ENCODE peak calls at places on chromosomes 1 and 21, in nine cellular contexts. L, P, Z, O, N, Q, D, U and E are unnamed samples.

GRCh38 chr1:6262570-6263420 is 1.9 kb upstream of the GPR153 start:
- DNase-seq in U (peak; percentile 88), Q (no peak), O (no peak), N (no peak), Z (no peak), L (no peak), D (no peak), P (no peak), E (peak; percentile 30)

GRCh38 chr1:112707217-112708001 is 482 bp upstream of the RHOC start:
- DNase-seq in P (peak; percentile 61), L (peak; percentile 96), N (peak; percentile 18), O (peak; percentile 92), U (peak; percentile 95), Z (peak; percentile 94), Q (peak; percentile 89), D (peak; percentile 89), E (peak; percentile 92)

GRCh38 chr1:13871413-13871812 is 171.4 kb downstream of the PRDM2 start:
- DNase-seq in U (no peak), Z (no peak), O (no peak), D (no peak), L (no peak), P (no peak), Q (no peak), N (no peak), E (no peak)

GRCh38 chr1:223135176-223135575 is 7.9 kb downstream of the TLR5 start:
- DNase-seq in U (peak; percentile 75), Z (peak; percentile 79), L (no peak), O (no peak), Q (no peak), N (no peak), P (no peak), D (peak; percentile 94), E (no peak)

GRCh38 chr21:15755125-15755524 is 25.3 kb downstream of the USP25 start:
- DNase-seq in N (no peak), Z (no peak), O (no peak), L (no peak), D (no peak), U (no peak), Q (no peak), P (no peak), E (no peak)

GRCh38 chr1:101308001-101308659 is 71.3 kb downstream of the S1PR1 start:
- DNase-seq in Q (no peak), Z (no peak), D (no peak), U (no peak), O (no peak), P (no peak), N (no peak), L (no peak), E (no peak)

GRCh38 chr1:200530551-200531261 is 89.8 kb downstream of the KIF14 start:
- DNase-seq in L (no peak), P (peak; percentile 45), O (no peak), Q (no peak), Z (no peak), D (no peak), N (no peak), U (no peak), E (no peak)

GRCh38 chr1:119603695-119604094 is 44.4 kb downstream of the ZNF697 start:
- DNase-seq in Q (no peak), D (no peak), U (no peak), Z (no peak), O (no peak), L (no peak), N (no peak), P (no peak), E (no peak)

GRCh38 chr21:22631066-22631465 is 1632.9 kb downstream of the NCAM2 start:
- DNase-seq in L (no peak), Q (no peak), P (no peak), D (no peak), U (no peak), N (no peak), O (no peak), Z (no peak), E (no peak)

GRCh38 chr1:232598837-232599177 is 31.1 kb downstream of the SIPA1L2 start:
- DNase-seq in L (no peak), D (no peak), U (no peak), N (no peak), O (no peak), P (no peak), Z (no peak), Q (no peak), E (no peak)

GRCh38 chr1:94039514-94039870 is 81.5 kb downstream of the ABCA4 start:
- DNase-seq in Z (peak; percentile 85), D (peak; percentile 80), O (peak; percentile 76), Q (peak; percentile 74), P (peak; percentile 58), N (peak; percentile 5), U (peak; percentile 84), L (peak; percentile 87), E (peak; percentile 63)

GRCh38 chr1:1455366-1455884 is 5.9 kb downstream of the ATAD3C start:
- DNase-seq in L (no peak), U (no peak), O (no peak), Q (no peak), Z (no peak), N (no peak), P (no peak), D (no peak), E (no peak)

GRCh38 chr21:43190544-43191340 is 21.9 kb downstream of the CRYAA start:
- DNase-seq in U (peak; percentile 45), Z (peak; percentile 53), N (no peak), O (no peak), D (no peak), Q (no peak), P (peak; percentile 2), L (no peak), E (no peak)

GRCh38 chr1:110285316-110285715 is 53.9 kb upstream of the RBM15 start:
- DNase-seq in D (no peak), P (no peak), L (no peak), N (no peak), U (no peak), Z (peak; percentile 24), Q (no peak), O (no peak), E (no peak)

DNA sequence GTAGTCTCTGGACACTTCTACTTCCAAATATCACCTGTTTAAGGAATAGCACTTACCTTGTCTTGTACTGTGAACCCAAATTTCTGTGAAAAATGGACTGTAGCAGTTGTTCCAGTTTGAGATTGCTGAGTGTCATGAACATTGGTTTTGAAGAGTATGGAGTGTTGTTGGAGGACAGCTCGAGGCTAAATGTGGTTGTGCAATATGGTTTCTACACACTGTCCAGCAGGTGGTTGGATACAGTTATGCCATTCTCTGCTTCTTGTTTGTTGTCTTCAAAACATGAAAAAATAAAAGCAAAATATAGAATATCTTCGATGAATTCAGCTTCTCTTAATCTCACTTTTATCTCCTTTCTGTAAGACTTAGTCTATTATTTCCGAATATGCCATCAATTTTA is 67.1 kb downstream of the DDR2 start:
- DNase-seq in D (no peak), Q (no peak), P (no peak), L (no peak), Z (no peak), O (no peak), U (no peak), N (no peak), E (no peak)
- TF ChIP-seq CTCF in D (no peak), Q (no peak), P (no peak), L (no peak), Z (no peak), O (no peak), U (no peak), N (no peak), E (no peak)

DNA sequence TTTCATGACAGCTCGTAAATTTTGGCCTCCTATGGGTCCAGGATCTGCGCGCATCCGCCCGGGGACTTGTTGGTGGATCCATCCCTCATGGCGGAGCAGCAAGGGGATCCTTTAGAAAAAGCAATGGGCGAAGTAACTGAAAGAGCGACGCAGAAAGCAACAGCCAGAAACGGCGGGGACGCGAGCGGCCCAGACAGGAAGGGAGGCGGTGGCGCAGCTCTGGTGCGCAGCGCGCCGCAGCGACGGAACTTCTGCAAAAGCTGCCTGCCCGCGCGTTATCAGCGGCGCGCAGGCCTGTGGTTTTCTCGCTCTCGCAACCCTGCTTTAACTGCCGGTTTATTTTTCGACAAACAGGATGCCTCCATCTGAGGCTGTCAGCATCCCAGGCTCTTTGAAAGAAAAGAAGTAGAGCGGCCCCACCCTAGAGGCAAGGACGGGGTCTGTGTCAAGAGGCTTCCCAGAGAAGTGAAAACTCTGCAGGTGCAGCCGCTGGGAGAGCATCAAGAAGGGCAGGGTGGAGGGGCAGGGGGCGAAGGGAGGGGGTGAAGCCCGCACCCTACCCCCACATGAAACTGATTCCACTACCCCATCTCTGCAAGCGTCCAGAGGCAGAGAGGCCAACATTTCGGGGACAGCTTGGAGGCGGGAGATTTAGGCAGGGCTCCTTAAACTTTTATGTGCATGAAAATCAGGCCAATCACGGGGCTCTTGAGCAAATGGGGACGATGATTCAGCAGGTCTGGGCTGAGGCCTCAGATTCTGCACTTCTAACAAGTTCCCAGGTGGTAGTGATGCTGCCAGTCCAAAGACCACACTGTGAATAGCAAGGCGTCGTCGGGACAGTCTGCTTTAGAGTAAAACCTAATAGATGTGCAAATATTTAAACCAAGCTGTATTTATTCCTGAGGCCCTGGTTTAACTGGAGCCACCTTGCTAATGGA is 22.2 kb downstream of the RUNX1 start:
- DNase-seq in N (no peak), U (peak; percentile 71), O (peak; percentile 88), Q (peak; percentile 74), P (peak; percentile 88), L (peak; percentile 73), Z (peak; percentile 78), D (no peak), E (no peak)
- H3K27me3 ChIP-seq in N (no peaks in the 10 kb centered on the region), U (no peaks in the 10 kb centered on the region), O (no peaks in the 10 kb centered on the region), Q (no peaks in the 10 kb centered on the region), P (no peaks in the 10 kb centered on the region), L (no peaks in the 10 kb centered on the region), Z (no peaks in the 10 kb centered on the region), D (no peaks in the 10 kb centered on the region), E (no peaks in the 10 kb centered on the region)

GRCh38 chr1:164051791-164052190 is 507.2 kb upstream of the PBX1 start:
- DNase-seq in U (no peak), Z (no peak), P (no peak), Q (no peak), N (no peak), D (no peak), L (no peak), O (no peak), E (no peak)
- H3K9me3 ChIP-seq in U (no peaks in the 10 kb centered on the region), Z (no peaks in the 10 kb centered on the region), P (no peaks in the 10 kb centered on the region), Q (no peaks in the 10 kb centered on the region), N (no peaks in the 10 kb centered on the region), D (no peaks in the 10 kb centered on the region), L (no peaks in the 10 kb centered on the region), O (no peaks in the 10 kb centered on the region), E (no peaks in the 10 kb centered on the region)

GRCh38 chr1:42332877-42333276 is 2.2 kb downstream of the FOXJ3 start:
- DNase-seq in Q (no peak), L (no peak), N (no peak), U (no peak), Z (no peak), P (no peak), O (no peak), D (no peak), E (no peak)

GRCh38 chr1:42335050-42335808 is at the start of gene FOXJ3:
- DNase-seq in O (peak; percentile 94), L (peak; percentile 97), N (peak; percentile 31), P (peak; percentile 93), U (peak; percentile 95), D (peak; percentile 95), Z (peak; percentile 93), Q (peak; percentile 93), E (peak; percentile 92)

GRCh38 chr1:42333662-42334239 is 1.3 kb downstream of the FOXJ3 start:
- DNase-seq in O (no peak), Q (no peak), U (no peak), P (no peak), L (no peak), D (peak; percentile 4), Z (no peak), N (no peak), E (no peak)

GRCh38 chr1:42335809-42336518 is 929 bp upstream of the FOXJ3 start:
- DNase-seq in N (no peak), Q (peak; percentile 61), D (peak; percentile 56), L (peak; percentile 70), Z (peak; percentile 63), P (no peak), O (no peak), U (no peak), E (peak; percentile 33)

GRCh38 chr1:42334240-42335049 is 590 bp downstream of the FOXJ3 start:
- DNase-seq in P (peak; percentile 29), D (peak; percentile 55), L (peak; percentile 57), N (peak; percentile 25), Z (peak; percentile 67), U (peak; percentile 78), Q (peak; percentile 32), O (peak; percentile 66), E (peak; percentile 38)
- TF ChIP-seq CTCF in P (peak; percentile 20), D (no peak), L (no peak), N (no peak), Z (no peak), U (no peak), Q (no peak), O (no peak), E (no peak)